ENCODE peak calls at places on chromosomes 12 and 14, in seven cellular contexts. X is psoas muscle, O is left cardiac atrium, I is PC-3, T is gastroesophageal sphincter, L is T-cell, N is mucosa of descending colon. V is an unnamed sample.

GRCh38 chr12:117052386-117053049 is 46.7 kb downstream of the TESC start:
- ATAC-seq in I (no peak), L (no peak), N (peak; percentile 20), X (no peak), O (peak; percentile 19), T (no peak), V (no peak)

GRCh38 chr12:81859521-81859920 is 100.4 kb upstream of the PPFIA2 start:
- ATAC-seq in O (no peak), N (peak; percentile 90), L (no peak), I (no peak), T (no peak), X (no peak), V (no peak)

GRCh38 chr12:59624732-59625455 is 29.1 kb downstream of the SLC16A7 start:
- ATAC-seq in N (no peak), T (no peak), O (no peak), I (no peak), L (no peak), X (no peak), V (no peak)

GRCh38 chr14:56709201-56709600 is 101.1 kb downstream of the OTX2 start:
- ATAC-seq in X (no peak), L (no peak), N (no peak), I (no peak), O (no peak), T (no peak), V (no peak)

GRCh38 chr12:65895759-65896656 is 71.7 kb downstream of the HMGA2 start:
- ATAC-seq in X (no peak), N (peak; percentile 81), L (no peak), O (no peak), T (no peak), I (no peak), V (no peak)

GRCh38 chr14:70779667-70780066 is 29.6 kb downstream of the MAP3K9 start:
- ATAC-seq in O (peak; percentile 92), L (no peak), N (no peak), I (no peak), T (no peak), X (peak; percentile 84), V (no peak)

GRCh38 chr14:99189201-99189801 is 82.7 kb downstream of the BCL11B start:
- ATAC-seq in L (peak; percentile 47), X (peak; percentile 45), O (no peak), T (no peak), N (peak; percentile 27), I (no peak), V (no peak)

GRCh38 chr12:105092336-105092735 is 8.1 kb upstream of the ALDH1L2 start:
- ATAC-seq in N (peak; percentile 94), O (no peak), X (no peak), T (no peak), I (peak; percentile 60), L (no peak), V (peak; percentile 82)

GRCh38 chr14:54529811-54530210 is 20.1 kb downstream of the CGRRF1 start:
- ATAC-seq in L (no peak), X (no peak), I (peak; percentile 97), T (no peak), N (peak; percentile 94), O (no peak), V (no peak)

GRCh38 chr12:7107181-7108041 is 1.6 kb downstream of the C1RL start:
- ATAC-seq in X (peak; percentile 2), I (no peak), N (no peak), O (no peak), T (peak; percentile 0), L (peak; percentile 1), V (peak; percentile 2)

GRCh38 chr12:52171950-52172512 is 19.8 kb downstream of the KRT80 start:
- ATAC-seq in I (peak; percentile 52), T (no peak), O (no peak), L (no peak), X (peak; percentile 87), N (peak; percentile 45), V (peak; percentile 50)

GRCh38 chr12:60174914-60175313 is 579.1 kb downstream of the SLC16A7 start:
- ATAC-seq in T (no peak), I (peak; percentile 35), X (no peak), O (no peak), N (no peak), L (no peak), V (no peak)